ENCODE peak calls at places on chromosomes 5 and 9, in ten cellular contexts. One of them, this sample, is unnamed.

GRCh38 chr9:137797206-137798120 is 80.1 kb upstream of the CACNA1B start:
- DNase-seq in IMR-90: no peak
- DNase-seq in mucosa of descending colon: no peak
- DNase-seq in fibroblast of lung: no peak
- DNase-seq in astrocyte of the cerebellum: no peak
- DNase-seq in cardiac muscle cell: no peak
- DNase-seq in astrocyte of the spinal cord: no peak
- DNase-seq in CD14-positive monocyte: no peak
- DNase-seq in foreskin fibroblast: no peak
- DNase-seq in cardiac fibroblast: no peak
- DNase-seq in this sample: no peak

GRCh38 chr5:143614831-143615230 is 197.1 kb upstream of the HMHB1 start:
- DNase-seq in mucosa of descending colon: no peak
- DNase-seq in cardiac muscle cell: no peak
- DNase-seq in IMR-90: no peak
- DNase-seq in foreskin fibroblast: no peak
- DNase-seq in fibroblast of lung: no peak
- DNase-seq in astrocyte of the cerebellum: no peak
- DNase-seq in CD14-positive monocyte: no peak
- DNase-seq in cardiac fibroblast: no peak
- DNase-seq in astrocyte of the spinal cord: no peak
- DNase-seq in this sample: no peak

GRCh38 chr5:180792287-180792964 is 10.2 kb downstream of the MGAT1 start:
- DNase-seq in IMR-90: no peak
- DNase-seq in mucosa of descending colon: no peak
- DNase-seq in astrocyte of the spinal cord: no peak
- DNase-seq in foreskin fibroblast: no peak
- DNase-seq in CD14-positive monocyte: no peak
- DNase-seq in fibroblast of lung: no peak
- DNase-seq in cardiac fibroblast: no peak
- DNase-seq in astrocyte of the cerebellum: no peak
- DNase-seq in cardiac muscle cell: no peak
- DNase-seq in this sample: no peak

GRCh38 chr9:87063883-87064282 is 116.6 kb upstream of the GAS1 start:
- DNase-seq in CD14-positive monocyte: no peak
- DNase-seq in cardiac fibroblast: peak
- DNase-seq in astrocyte of the cerebellum: peak
- DNase-seq in mucosa of descending colon: no peak
- DNase-seq in cardiac muscle cell: no peak
- DNase-seq in astrocyte of the spinal cord: no peak
- DNase-seq in IMR-90: peak
- DNase-seq in foreskin fibroblast: peak
- DNase-seq in fibroblast of lung: peak
- DNase-seq in this sample: no peak

GRCh38 chr9:113658565-113658935 is 195.0 kb downstream of the RGS3 start:
- DNase-seq in cardiac fibroblast: no peak
- DNase-seq in IMR-90: no peak
- DNase-seq in foreskin fibroblast: no peak
- DNase-seq in mucosa of descending colon: no peak
- DNase-seq in fibroblast of lung: no peak
- DNase-seq in astrocyte of the cerebellum: no peak
- DNase-seq in cardiac muscle cell: no peak
- DNase-seq in CD14-positive monocyte: no peak
- DNase-seq in astrocyte of the spinal cord: no peak
- DNase-seq in this sample: no peak

GRCh38 chr5:33772276-33772990 is 119.4 kb downstream of the ADAMTS12 start:
- DNase-seq in foreskin fibroblast: peak
- DNase-seq in CD14-positive monocyte: no peak
- DNase-seq in cardiac fibroblast: peak
- DNase-seq in astrocyte of the cerebellum: peak
- DNase-seq in fibroblast of lung: peak
- DNase-seq in cardiac muscle cell: peak
- DNase-seq in astrocyte of the spinal cord: peak
- DNase-seq in mucosa of descending colon: no peak
- DNase-seq in IMR-90: peak
- DNase-seq in this sample: no peak

GRCh38 chr5:69300537-69301203 is 31.9 kb downstream of the CCDC125 start:
- DNase-seq in IMR-90: peak
- DNase-seq in mucosa of descending colon: no peak
- DNase-seq in astrocyte of the spinal cord: no peak
- DNase-seq in cardiac muscle cell: peak
- DNase-seq in astrocyte of the cerebellum: no peak
- DNase-seq in foreskin fibroblast: no peak
- DNase-seq in CD14-positive monocyte: no peak
- DNase-seq in fibroblast of lung: no peak
- DNase-seq in cardiac fibroblast: peak
- DNase-seq in this sample: no peak

GRCh38 chr9:105500108-105500766 is 52.4 kb downstream of the FSD1L start:
- DNase-seq in cardiac fibroblast: peak
- DNase-seq in astrocyte of the spinal cord: no peak
- DNase-seq in foreskin fibroblast: no peak
- DNase-seq in CD14-positive monocyte: no peak
- DNase-seq in astrocyte of the cerebellum: no peak
- DNase-seq in cardiac muscle cell: no peak
- DNase-seq in mucosa of descending colon: no peak
- DNase-seq in fibroblast of lung: no peak
- DNase-seq in IMR-90: peak
- DNase-seq in this sample: no peak

GRCh38 chr9:91500509-91501011 is 76.9 kb upstream of the NFIL3 start:
- DNase-seq in foreskin fibroblast: peak
- DNase-seq in IMR-90: peak
- DNase-seq in mucosa of descending colon: no peak
- DNase-seq in fibroblast of lung: peak
- DNase-seq in astrocyte of the cerebellum: peak
- DNase-seq in astrocyte of the spinal cord: peak
- DNase-seq in cardiac fibroblast: peak
- DNase-seq in cardiac muscle cell: no peak
- DNase-seq in CD14-positive monocyte: no peak
- DNase-seq in this sample: no peak

GRCh38 chr9:121707477-121708424 is 56.3 kb downstream of the DAB2IP start:
- DNase-seq in foreskin fibroblast: no peak
- DNase-seq in CD14-positive monocyte: no peak
- DNase-seq in cardiac fibroblast: no peak
- DNase-seq in astrocyte of the cerebellum: no peak
- DNase-seq in fibroblast of lung: no peak
- DNase-seq in IMR-90: no peak
- DNase-seq in cardiac muscle cell: no peak
- DNase-seq in mucosa of descending colon: no peak
- DNase-seq in astrocyte of the spinal cord: no peak
- DNase-seq in this sample: no peak

GRCh38 chr5:6202615-6203365 is 175.6 kb downstream of the MED10 start:
- DNase-seq in IMR-90: no peak
- DNase-seq in astrocyte of the spinal cord: no peak
- DNase-seq in CD14-positive monocyte: no peak
- DNase-seq in mucosa of descending colon: no peak
- DNase-seq in foreskin fibroblast: no peak
- DNase-seq in fibroblast of lung: no peak
- DNase-seq in cardiac fibroblast: no peak
- DNase-seq in astrocyte of the cerebellum: no peak
- DNase-seq in cardiac muscle cell: peak
- DNase-seq in this sample: no peak

GRCh38 chr5:464446-464842 is 21.5 kb downstream of the EXOC3 start:
- DNase-seq in fibroblast of lung: no peak
- DNase-seq in IMR-90: no peak
- DNase-seq in astrocyte of the spinal cord: no peak
- DNase-seq in mucosa of descending colon: peak
- DNase-seq in CD14-positive monocyte: peak
- DNase-seq in cardiac fibroblast: no peak
- DNase-seq in foreskin fibroblast: no peak
- DNase-seq in cardiac muscle cell: no peak
- DNase-seq in astrocyte of the cerebellum: no peak
- DNase-seq in this sample: no peak

DNA sequence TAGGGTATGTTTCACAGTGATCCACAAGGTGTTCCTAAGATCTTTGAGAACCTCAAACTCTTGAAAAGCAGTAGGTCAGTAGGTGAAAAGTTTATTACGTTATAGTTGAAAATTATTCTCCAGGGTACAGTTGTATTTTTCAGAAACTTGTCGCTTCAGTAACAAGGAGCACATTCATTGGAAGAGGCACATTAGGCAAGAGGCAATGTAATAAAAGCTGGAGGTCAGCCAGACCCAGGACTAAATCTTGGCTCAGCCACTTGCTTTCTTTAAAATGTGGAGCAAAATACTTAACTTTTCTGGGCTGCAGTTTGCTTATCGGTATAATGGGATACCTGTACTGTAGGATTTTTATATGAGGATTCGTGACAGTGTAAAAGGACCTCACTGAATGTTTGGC is 45.6 kb downstream of the TLE4 start:
- DNase-seq in cardiac muscle cell: no peak
- DNase-seq in IMR-90: peak
- DNase-seq in cardiac fibroblast: peak
- DNase-seq in astrocyte of the cerebellum: peak
- DNase-seq in fibroblast of lung: peak
- DNase-seq in mucosa of descending colon: no peak
- DNase-seq in astrocyte of the spinal cord: peak
- DNase-seq in foreskin fibroblast: peak
- DNase-seq in CD14-positive monocyte: no peak
- DNase-seq in this sample: no peak
- TF ChIP-seq CTCF in cardiac muscle cell: no peak
- TF ChIP-seq CTCF in IMR-90: no peak
- TF ChIP-seq CTCF in cardiac fibroblast: no peak
- TF ChIP-seq CTCF in astrocyte of the cerebellum: no peak
- TF ChIP-seq CTCF in fibroblast of lung: no peak
- TF ChIP-seq CTCF in mucosa of descending colon: no peak
- TF ChIP-seq CTCF in astrocyte of the spinal cord: no peak
- TF ChIP-seq CTCF in foreskin fibroblast: no peak
- TF ChIP-seq CTCF in CD14-positive monocyte: no peak
- TF ChIP-seq CTCF in this sample: no peak

DNA sequence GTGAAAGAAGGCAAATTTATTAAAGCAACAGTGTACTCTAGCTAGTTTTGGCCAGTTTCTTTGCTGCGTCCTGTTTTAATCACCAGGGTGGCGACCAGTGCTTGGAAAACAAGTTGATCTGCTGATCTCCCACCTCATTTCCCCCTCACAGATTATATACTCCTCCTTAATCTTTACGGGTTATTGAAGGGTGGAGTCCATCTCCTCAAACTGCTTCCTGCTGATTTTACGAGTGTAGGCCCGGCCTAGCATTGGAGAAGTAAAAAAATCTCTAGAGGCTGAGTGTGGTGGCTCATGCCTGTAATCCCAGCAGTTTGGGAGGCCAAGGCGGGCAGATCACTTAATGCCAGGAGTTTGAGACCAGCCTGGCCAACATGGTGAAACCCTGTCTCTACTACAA is 14.0 kb upstream of the CFAP95 start:
- DNase-seq in cardiac muscle cell: no peak
- DNase-seq in IMR-90: no peak
- DNase-seq in astrocyte of the cerebellum: no peak
- DNase-seq in mucosa of descending colon: no peak
- DNase-seq in foreskin fibroblast: no peak
- DNase-seq in astrocyte of the spinal cord: no peak
- DNase-seq in cardiac fibroblast: no peak
- DNase-seq in CD14-positive monocyte: no peak
- DNase-seq in fibroblast of lung: no peak
- DNase-seq in this sample: no peak
- TF ChIP-seq CTCF in cardiac muscle cell: no peak
- TF ChIP-seq CTCF in IMR-90: no peak
- TF ChIP-seq CTCF in astrocyte of the cerebellum: no peak
- TF ChIP-seq CTCF in mucosa of descending colon: no peak
- TF ChIP-seq CTCF in foreskin fibroblast: no peak
- TF ChIP-seq CTCF in astrocyte of the spinal cord: no peak
- TF ChIP-seq CTCF in cardiac fibroblast: no peak
- TF ChIP-seq CTCF in CD14-positive monocyte: no peak
- TF ChIP-seq CTCF in fibroblast of lung: no peak
- TF ChIP-seq CTCF in this sample: no peak

DNA sequence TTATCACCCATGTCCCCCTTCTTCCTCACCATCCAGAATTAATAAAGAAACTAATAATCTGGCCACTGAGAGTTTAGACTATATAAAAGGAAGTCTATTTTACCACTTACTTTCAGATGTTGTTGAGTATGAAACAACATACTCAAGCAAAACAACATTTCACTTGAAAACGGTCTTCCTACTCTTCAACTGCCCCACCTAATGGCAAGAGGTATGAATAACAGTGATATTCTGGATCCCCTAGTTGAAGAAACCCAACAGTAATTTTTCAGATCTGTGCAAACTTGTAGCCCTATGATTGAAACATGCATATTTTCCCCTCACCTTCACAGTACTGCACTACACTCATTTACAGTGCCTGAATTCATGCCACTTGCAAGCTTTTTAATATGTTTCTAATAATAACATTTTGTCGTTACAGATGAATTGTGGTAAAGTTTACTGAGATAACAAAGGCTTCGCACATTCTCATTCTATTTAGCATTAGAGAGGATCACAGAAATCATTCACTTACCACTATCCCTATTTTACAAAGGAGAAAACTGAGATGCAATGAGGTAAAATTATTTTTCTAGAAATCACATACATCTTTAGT is 267.9 kb upstream of the PDE4D start:
- DNase-seq in astrocyte of the cerebellum: no peak
- DNase-seq in cardiac fibroblast: peak
- DNase-seq in IMR-90: peak
- DNase-seq in fibroblast of lung: peak
- DNase-seq in astrocyte of the spinal cord: peak
- DNase-seq in cardiac muscle cell: peak
- DNase-seq in CD14-positive monocyte: no peak
- DNase-seq in mucosa of descending colon: no peak
- DNase-seq in foreskin fibroblast: peak
- DNase-seq in this sample: no peak
- TF ChIP-seq CTCF in astrocyte of the cerebellum: peak
- TF ChIP-seq CTCF in cardiac fibroblast: peak
- TF ChIP-seq CTCF in IMR-90: peak
- TF ChIP-seq CTCF in fibroblast of lung: peak
- TF ChIP-seq CTCF in astrocyte of the spinal cord: peak
- TF ChIP-seq CTCF in cardiac muscle cell: peak
- TF ChIP-seq CTCF in CD14-positive monocyte: peak
- TF ChIP-seq CTCF in mucosa of descending colon: peak
- TF ChIP-seq CTCF in foreskin fibroblast: peak
- TF ChIP-seq CTCF in this sample: peak

GRCh38 chr5:134911285-134912215 is 6.6 kb downstream of the PCBD2 start:
- DNase-seq in fibroblast of lung: no peak
- DNase-seq in astrocyte of the spinal cord: no peak
- DNase-seq in foreskin fibroblast: peak
- DNase-seq in mucosa of descending colon: no peak
- DNase-seq in astrocyte of the cerebellum: no peak
- DNase-seq in cardiac fibroblast: no peak
- DNase-seq in cardiac muscle cell: no peak
- DNase-seq in CD14-positive monocyte: no peak
- DNase-seq in IMR-90: no peak
- DNase-seq in this sample: no peak

GRCh38 chr5:134913254-134913653 is 8.3 kb downstream of the PCBD2 start:
- DNase-seq in astrocyte of the spinal cord: no peak
- DNase-seq in CD14-positive monocyte: no peak
- DNase-seq in IMR-90: no peak
- DNase-seq in astrocyte of the cerebellum: no peak
- DNase-seq in cardiac muscle cell: no peak
- DNase-seq in fibroblast of lung: no peak
- DNase-seq in cardiac fibroblast: no peak
- DNase-seq in mucosa of descending colon: no peak
- DNase-seq in foreskin fibroblast: no peak
- DNase-seq in this sample: no peak

GRCh38 chr5:134913795-134914194 is 8.9 kb downstream of the PCBD2 start:
- DNase-seq in cardiac fibroblast: no peak
- DNase-seq in foreskin fibroblast: no peak
- DNase-seq in CD14-positive monocyte: no peak
- DNase-seq in mucosa of descending colon: no peak
- DNase-seq in cardiac muscle cell: no peak
- DNase-seq in IMR-90: no peak
- DNase-seq in astrocyte of the spinal cord: no peak
- DNase-seq in fibroblast of lung: no peak
- DNase-seq in astrocyte of the cerebellum: no peak
- DNase-seq in this sample: no peak

GRCh38 chr5:134920848-134921575 is 16.1 kb downstream of the PCBD2 start:
- DNase-seq in foreskin fibroblast: no peak
- DNase-seq in fibroblast of lung: no peak
- DNase-seq in astrocyte of the cerebellum: no peak
- DNase-seq in mucosa of descending colon: no peak
- DNase-seq in astrocyte of the spinal cord: no peak
- DNase-seq in cardiac fibroblast: no peak
- DNase-seq in IMR-90: no peak
- DNase-seq in cardiac muscle cell: peak
- DNase-seq in CD14-positive monocyte: no peak
- DNase-seq in this sample: no peak

GRCh38 chr5:134917070-134917831 is 12.3 kb downstream of the PCBD2 start:
- DNase-seq in IMR-90: no peak
- DNase-seq in cardiac fibroblast: no peak
- DNase-seq in astrocyte of the cerebellum: no peak
- DNase-seq in cardiac muscle cell: no peak
- DNase-seq in CD14-positive monocyte: no peak
- DNase-seq in foreskin fibroblast: no peak
- DNase-seq in fibroblast of lung: no peak
- DNase-seq in astrocyte of the spinal cord: no peak
- DNase-seq in mucosa of descending colon: no peak
- DNase-seq in this sample: no peak
- TF ChIP-seq CTCF in IMR-90: peak
- TF ChIP-seq CTCF in cardiac fibroblast: peak
- TF ChIP-seq CTCF in astrocyte of the cerebellum: peak
- TF ChIP-seq CTCF in cardiac muscle cell: peak
- TF ChIP-seq CTCF in CD14-positive monocyte: no peak
- TF ChIP-seq CTCF in foreskin fibroblast: peak
- TF ChIP-seq CTCF in fibroblast of lung: peak
- TF ChIP-seq CTCF in astrocyte of the spinal cord: peak
- TF ChIP-seq CTCF in mucosa of descending colon: no peak
- TF ChIP-seq CTCF in this sample: peak

This sample was measured in LNCaP clone FGC.